ENCODE peak calls at places on chromosomes 2 and 18, in four cellular contexts. One of them, this sample, is unnamed.

GRCh38 chr2:129056309-129056958 is 737.8 kb upstream of the HS6ST1 start:
- DNase-seq in HepG2: no peak
- DNase-seq in SK-N-SH: no peak
- DNase-seq in K562: no peak
- DNase-seq in this sample: no peak

GRCh38 chr2:215664847-215665525 is 229.1 kb upstream of the FN1 start:
- DNase-seq in SK-N-SH: no peak
- DNase-seq in K562: no peak
- DNase-seq in HepG2: peak; percentile 41
- DNase-seq in this sample: peak; percentile 63

GRCh38 chr2:231387904-231388724 is 7.4 kb upstream of the B3GNT7 start:
- DNase-seq in HepG2: peak; percentile 73
- DNase-seq in K562: no peak
- DNase-seq in SK-N-SH: peak; percentile 70
- DNase-seq in this sample: no peak

GRCh38 chr2:15155959-15156574 is 405.1 kb downstream of the NBAS start:
- DNase-seq in SK-N-SH: no peak
- DNase-seq in K562: no peak
- DNase-seq in HepG2: peak; percentile 71
- DNase-seq in this sample: no peak

GRCh38 chr2:114489143-114489542 is 46.7 kb downstream of the DPP10 start:
- DNase-seq in K562: no peak
- DNase-seq in SK-N-SH: no peak
- DNase-seq in HepG2: no peak
- DNase-seq in this sample: no peak

GRCh38 chr18:54946149-54946581 is 13.1 kb downstream of the CCDC68 start:
- DNase-seq in SK-N-SH: no peak
- DNase-seq in HepG2: peak; percentile 93
- DNase-seq in K562: peak; percentile 56
- DNase-seq in this sample: peak; percentile 8

GRCh38 chr2:218726004-218726574 is 15.5 kb downstream of the TTLL4 start:
- DNase-seq in K562: no peak
- DNase-seq in SK-N-SH: no peak
- DNase-seq in HepG2: no peak
- DNase-seq in this sample: no peak

GRCh38 chr2:207676827-207677354 is 34.5 kb upstream of the CCNYL1 start:
- DNase-seq in SK-N-SH: no peak
- DNase-seq in HepG2: peak; percentile 26
- DNase-seq in K562: peak; percentile 30
- DNase-seq in this sample: no peak

GRCh38 chr2:230922951-230923717 is 1.9 kb downstream of the GPR55 start:
- DNase-seq in SK-N-SH: no peak
- DNase-seq in K562: no peak
- DNase-seq in HepG2: no peak
- DNase-seq in this sample: no peak

GRCh38 chr2:124570872-124571271 is 545.8 kb downstream of the CNTNAP5 start:
- DNase-seq in HepG2: peak; percentile 92
- DNase-seq in K562: no peak
- DNase-seq in SK-N-SH: no peak
- DNase-seq in this sample: no peak

GRCh38 chr2:143357956-143358355 is 228.7 kb downstream of the ARHGAP15 start:
- DNase-seq in HepG2: no peak
- DNase-seq in SK-N-SH: peak; percentile 19
- DNase-seq in K562: no peak
- DNase-seq in this sample: no peak

GRCh38 chr2:198314559-198315153 is 510.3 kb downstream of the PLCL1 start:
- DNase-seq in SK-N-SH: no peak
- DNase-seq in HepG2: peak; percentile 39
- DNase-seq in K562: peak; percentile 6
- DNase-seq in this sample: peak; percentile 4

GRCh38 chr2:144509548-144510205 is 10.2 kb downstream of the ZEB2 start:
- DNase-seq in K562: no peak
- DNase-seq in HepG2: no peak
- DNase-seq in SK-N-SH: no peak
- DNase-seq in this sample: no peak

GRCh38 chr2:56184500-56184996 is 758 bp downstream of the CCDC85A start:
- DNase-seq in K562: no peak
- DNase-seq in HepG2: no peak
- DNase-seq in SK-N-SH: no peak
- DNase-seq in this sample: no peak

GRCh38 chr2:157363612-157364101 is 38.0 kb upstream of the ERMN start:
- DNase-seq in SK-N-SH: no peak
- DNase-seq in K562: no peak
- DNase-seq in HepG2: no peak
- DNase-seq in this sample: peak; percentile 50

GRCh38 chr2:68832161-68832869 is 38.9 kb downstream of the BMP10 start:
- DNase-seq in K562: peak; percentile 66
- DNase-seq in SK-N-SH: no peak
- DNase-seq in HepG2: no peak
- DNase-seq in this sample: peak; percentile 31

DNA sequence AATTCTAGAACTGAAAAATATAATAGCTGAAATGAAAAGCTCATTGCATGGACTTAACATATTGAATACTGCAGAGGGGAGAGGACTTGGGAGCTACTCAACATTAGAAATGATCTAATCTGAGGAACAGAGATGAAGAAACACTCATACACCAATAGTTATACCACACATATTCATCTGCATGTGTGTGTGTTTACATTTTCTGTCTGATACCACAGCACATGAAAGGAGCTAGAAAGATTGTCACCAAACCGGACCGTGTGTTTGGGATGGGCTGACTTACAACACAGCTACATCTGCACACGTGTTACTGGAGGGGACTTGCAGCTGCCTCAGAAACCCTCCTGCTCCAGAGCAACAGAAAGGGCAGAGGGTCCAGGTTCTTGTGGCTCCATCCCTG is 47.8 kb downstream of the PXDN start:
- DNase-seq in K562: no peak
- DNase-seq in SK-N-SH: no peak
- DNase-seq in HepG2: no peak
- DNase-seq in this sample: no peak
- TF ChIP-seq YY1 in K562: no peak
- TF ChIP-seq YY1 in SK-N-SH: no peak
- TF ChIP-seq YY1 in HepG2: no peak
- TF ChIP-seq YY1 in this sample: no peak

DNA sequence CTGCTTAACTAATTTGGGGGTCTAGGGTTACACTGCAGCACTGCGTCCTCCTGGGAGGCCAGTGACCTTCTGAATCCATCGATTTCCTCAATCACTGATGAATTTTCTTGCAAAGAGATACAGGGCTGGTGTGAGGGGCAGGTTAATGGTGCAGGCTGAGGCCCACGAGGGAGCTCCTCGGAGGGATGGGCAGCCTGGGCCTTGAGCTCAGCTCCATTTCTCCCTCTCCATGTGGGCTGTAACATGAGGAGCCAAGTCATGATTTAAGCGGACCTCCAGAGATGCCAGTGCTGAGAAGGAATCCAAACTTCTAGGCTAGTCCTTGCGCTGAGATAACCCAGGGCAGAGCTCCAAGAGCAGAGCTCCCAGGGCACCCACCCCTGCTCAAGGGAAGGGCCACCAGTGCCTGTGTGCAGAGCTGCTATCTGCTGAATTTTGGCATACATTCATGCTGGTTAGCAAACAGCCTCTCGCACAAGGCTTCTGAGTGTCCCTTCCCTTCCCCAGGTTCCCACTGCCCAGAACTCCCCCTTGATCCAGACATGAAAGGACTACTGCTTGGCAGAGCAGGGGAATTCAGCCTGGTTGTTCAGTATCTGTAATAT is 95.1 kb downstream of the MRO start:
- DNase-seq in K562: no peak
- DNase-seq in HepG2: no peak
- DNase-seq in SK-N-SH: no peak
- DNase-seq in this sample: no peak
- TF ChIP-seq MXI1 in K562: no peak
- TF ChIP-seq MXI1 in HepG2: no peak
- TF ChIP-seq MXI1 in SK-N-SH: no peak
- TF ChIP-seq MXI1 in this sample: no peak

DNA sequence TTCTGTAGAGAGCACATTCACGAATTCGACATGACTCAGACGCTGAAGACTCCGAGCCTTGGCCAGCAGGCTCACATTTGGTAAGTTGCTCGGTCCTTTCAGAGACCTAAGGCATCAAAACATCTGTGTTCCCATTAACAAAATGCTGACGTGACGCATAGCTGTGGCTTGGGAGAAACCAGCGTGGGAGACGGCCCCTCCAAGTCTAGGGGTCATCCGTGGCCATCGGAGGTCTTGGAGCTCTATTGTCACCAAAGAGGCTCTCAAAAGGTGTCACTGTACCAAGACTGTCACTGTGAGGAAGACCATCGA is 14.9 kb downstream of the FBLN7 start:
- DNase-seq in K562: no peak
- DNase-seq in HepG2: no peak
- DNase-seq in SK-N-SH: no peak
- DNase-seq in this sample: no peak
- TF ChIP-seq YY1 in K562: no peak
- TF ChIP-seq YY1 in HepG2: no peak
- TF ChIP-seq YY1 in SK-N-SH: no peak
- TF ChIP-seq YY1 in this sample: no peak

GRCh38 chr2:241355983-241356870 is at the start of gene FARP2:
- DNase-seq in K562: peak; percentile 91
- DNase-seq in HepG2: peak; percentile 98
- DNase-seq in SK-N-SH: peak; percentile 95
- DNase-seq in this sample: peak; percentile 90

GRCh38 chr2:241356871-241357260 is 781 bp downstream of the FARP2 start:
- DNase-seq in HepG2: no peak
- DNase-seq in K562: no peak
- DNase-seq in SK-N-SH: no peak
- DNase-seq in this sample: no peak

GRCh38 chr2:241357531-241357930 is 1.4 kb downstream of the FARP2 start:
- DNase-seq in K562: no peak
- DNase-seq in SK-N-SH: no peak
- DNase-seq in HepG2: no peak
- DNase-seq in this sample: no peak

GRCh38 chr2:241359481-241360045 is 3.5 kb downstream of the FARP2 start:
- DNase-seq in K562: no peak
- DNase-seq in SK-N-SH: no peak
- DNase-seq in HepG2: peak; percentile 83
- DNase-seq in this sample: no peak

GRCh38 chr2:241358470-241358869 is 2.4 kb downstream of the FARP2 start:
- DNase-seq in HepG2: no peak
- DNase-seq in K562: no peak
- DNase-seq in SK-N-SH: no peak
- DNase-seq in this sample: peak; percentile 85
- TF ChIP-seq MXI1 in HepG2: no peak
- TF ChIP-seq MXI1 in K562: no peak
- TF ChIP-seq MXI1 in SK-N-SH: no peak
- TF ChIP-seq MXI1 in this sample: no peak

DNA sequence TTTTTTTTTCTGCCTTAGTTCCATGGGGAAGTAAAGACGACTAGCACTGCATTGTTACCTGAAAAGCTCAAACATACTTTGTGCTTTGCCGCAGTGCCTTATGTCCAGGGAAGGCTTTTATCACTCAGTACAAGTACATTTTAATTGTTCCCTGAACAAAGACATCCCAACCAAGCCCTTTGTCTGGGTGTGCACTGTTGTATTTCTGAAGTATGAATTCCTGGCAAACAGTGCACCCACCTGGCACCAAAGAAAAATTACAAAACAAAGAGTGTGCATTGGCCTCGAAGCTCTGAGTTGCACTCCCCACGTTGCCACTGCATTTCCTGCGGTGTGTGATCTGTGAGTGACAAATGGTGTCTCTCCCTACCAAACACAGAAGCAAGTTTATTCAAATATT is 858.5 kb upstream of the PIK3C3 start:
- DNase-seq in SK-N-SH: peak; percentile 1
- DNase-seq in K562: no peak
- DNase-seq in HepG2: no peak
- DNase-seq in this sample: no peak
- TF ChIP-seq YY1 in SK-N-SH: no peak
- TF ChIP-seq YY1 in K562: no peak
- TF ChIP-seq YY1 in HepG2: no peak
- TF ChIP-seq YY1 in this sample: no peak